ENCODE peak calls at places on chromosomes 2 and 18, in nine cellular contexts. One of them, this sample, is unnamed.

GRCh38 chr2:175600024-175600831 is 401.8 kb downstream of the LNPK start:
- DNase-seq in IMR-90: no peak
- DNase-seq in left lung: no peak
- DNase-seq in upper lobe of left lung: no peak
- DNase-seq in fibroblast of mammary gland: peak
- DNase-seq in progenitor cell of endocrine pancreas: no peak
- DNase-seq in mucosa of descending colon: no peak
- DNase-seq in GM10248: no peak
- DNase-seq in brain microvascular endothelial cell: no peak
- DNase-seq in this sample: no peak

GRCh38 chr18:22250026-22250425 is 80.6 kb downstream of the GATA6 start:
- DNase-seq in progenitor cell of endocrine pancreas: no peak
- DNase-seq in IMR-90: no peak
- DNase-seq in fibroblast of mammary gland: no peak
- DNase-seq in mucosa of descending colon: no peak
- DNase-seq in upper lobe of left lung: no peak
- DNase-seq in GM10248: no peak
- DNase-seq in brain microvascular endothelial cell: no peak
- DNase-seq in left lung: no peak
- DNase-seq in this sample: no peak

GRCh38 chr18:34494359-34494696 is 215.8 kb upstream of the DTNA start:
- DNase-seq in progenitor cell of endocrine pancreas: no peak
- DNase-seq in brain microvascular endothelial cell: no peak
- DNase-seq in fibroblast of mammary gland: no peak
- DNase-seq in GM10248: no peak
- DNase-seq in IMR-90: no peak
- DNase-seq in upper lobe of left lung: no peak
- DNase-seq in mucosa of descending colon: no peak
- DNase-seq in left lung: peak
- DNase-seq in this sample: no peak

GRCh38 chr2:224954980-224955379 is 87.3 kb downstream of the DOCK10 start:
- DNase-seq in brain microvascular endothelial cell: no peak
- DNase-seq in GM10248: no peak
- DNase-seq in fibroblast of mammary gland: peak
- DNase-seq in progenitor cell of endocrine pancreas: no peak
- DNase-seq in IMR-90: no peak
- DNase-seq in upper lobe of left lung: no peak
- DNase-seq in mucosa of descending colon: no peak
- DNase-seq in left lung: no peak
- DNase-seq in this sample: no peak

GRCh38 chr2:132798334-132798733 is 128.3 kb upstream of the LYPD1 start:
- DNase-seq in progenitor cell of endocrine pancreas: no peak
- DNase-seq in brain microvascular endothelial cell: no peak
- DNase-seq in mucosa of descending colon: no peak
- DNase-seq in IMR-90: no peak
- DNase-seq in left lung: no peak
- DNase-seq in fibroblast of mammary gland: no peak
- DNase-seq in upper lobe of left lung: no peak
- DNase-seq in GM10248: no peak
- DNase-seq in this sample: no peak

GRCh38 chr2:213214209-213214608 is 62.8 kb upstream of the IKZF2 start:
- DNase-seq in left lung: no peak
- DNase-seq in GM10248: no peak
- DNase-seq in mucosa of descending colon: no peak
- DNase-seq in progenitor cell of endocrine pancreas: no peak
- DNase-seq in brain microvascular endothelial cell: no peak
- DNase-seq in IMR-90: no peak
- DNase-seq in upper lobe of left lung: no peak
- DNase-seq in fibroblast of mammary gland: no peak
- DNase-seq in this sample: no peak

GRCh38 chr18:43665239-43665788 is 388.0 kb upstream of the SYT4 start:
- DNase-seq in progenitor cell of endocrine pancreas: no peak
- DNase-seq in GM10248: no peak
- DNase-seq in brain microvascular endothelial cell: peak
- DNase-seq in left lung: no peak
- DNase-seq in IMR-90: peak
- DNase-seq in fibroblast of mammary gland: peak
- DNase-seq in upper lobe of left lung: no peak
- DNase-seq in mucosa of descending colon: no peak
- DNase-seq in this sample: no peak

GRCh38 chr2:48617618-48618017 is at the start of gene GTF2A1L:
- DNase-seq in GM10248: no peak
- DNase-seq in progenitor cell of endocrine pancreas: no peak
- DNase-seq in brain microvascular endothelial cell: no peak
- DNase-seq in mucosa of descending colon: no peak
- DNase-seq in fibroblast of mammary gland: no peak
- DNase-seq in left lung: peak
- DNase-seq in upper lobe of left lung: peak
- DNase-seq in IMR-90: no peak
- DNase-seq in this sample: no peak

GRCh38 chr2:236758406-236758805 is 188.8 kb downstream of the ACKR3 start:
- DNase-seq in progenitor cell of endocrine pancreas: no peak
- DNase-seq in brain microvascular endothelial cell: no peak
- DNase-seq in upper lobe of left lung: no peak
- DNase-seq in mucosa of descending colon: no peak
- DNase-seq in left lung: no peak
- DNase-seq in IMR-90: no peak
- DNase-seq in fibroblast of mammary gland: no peak
- DNase-seq in GM10248: no peak
- DNase-seq in this sample: no peak

GRCh38 chr2:47323822-47324171 is 79.2 kb upstream of the MSH2 start:
- DNase-seq in IMR-90: no peak
- DNase-seq in upper lobe of left lung: no peak
- DNase-seq in GM10248: no peak
- DNase-seq in progenitor cell of endocrine pancreas: no peak
- DNase-seq in brain microvascular endothelial cell: no peak
- DNase-seq in fibroblast of mammary gland: no peak
- DNase-seq in left lung: no peak
- DNase-seq in mucosa of descending colon: no peak
- DNase-seq in this sample: no peak

GRCh38 chr2:4673025-4673489 is 969.7 kb downstream of the DCDC2C start:
- DNase-seq in IMR-90: no peak
- DNase-seq in left lung: no peak
- DNase-seq in fibroblast of mammary gland: peak
- DNase-seq in brain microvascular endothelial cell: no peak
- DNase-seq in mucosa of descending colon: peak
- DNase-seq in GM10248: no peak
- DNase-seq in upper lobe of left lung: no peak
- DNase-seq in progenitor cell of endocrine pancreas: no peak
- DNase-seq in this sample: no peak

GRCh38 chr2:70608373-70608772 is 54.7 kb upstream of the TGFA start:
- DNase-seq in fibroblast of mammary gland: no peak
- DNase-seq in GM10248: no peak
- DNase-seq in left lung: no peak
- DNase-seq in IMR-90: no peak
- DNase-seq in upper lobe of left lung: no peak
- DNase-seq in mucosa of descending colon: no peak
- DNase-seq in progenitor cell of endocrine pancreas: no peak
- DNase-seq in brain microvascular endothelial cell: no peak
- DNase-seq in this sample: no peak

GRCh38 chr2:101830555-101830954 is 133.0 kb downstream of the MAP4K4 start:
- DNase-seq in GM10248: peak
- DNase-seq in brain microvascular endothelial cell: peak
- DNase-seq in IMR-90: peak
- DNase-seq in progenitor cell of endocrine pancreas: no peak
- DNase-seq in left lung: no peak
- DNase-seq in upper lobe of left lung: no peak
- DNase-seq in mucosa of descending colon: no peak
- DNase-seq in fibroblast of mammary gland: peak
- DNase-seq in this sample: no peak

GRCh38 chr18:71784777-71785176 is 759.4 kb downstream of the CBLN2 start:
- DNase-seq in fibroblast of mammary gland: peak
- DNase-seq in IMR-90: no peak
- DNase-seq in GM10248: no peak
- DNase-seq in left lung: no peak
- DNase-seq in progenitor cell of endocrine pancreas: no peak
- DNase-seq in brain microvascular endothelial cell: no peak
- DNase-seq in upper lobe of left lung: no peak
- DNase-seq in mucosa of descending colon: peak
- DNase-seq in this sample: peak

DNA sequence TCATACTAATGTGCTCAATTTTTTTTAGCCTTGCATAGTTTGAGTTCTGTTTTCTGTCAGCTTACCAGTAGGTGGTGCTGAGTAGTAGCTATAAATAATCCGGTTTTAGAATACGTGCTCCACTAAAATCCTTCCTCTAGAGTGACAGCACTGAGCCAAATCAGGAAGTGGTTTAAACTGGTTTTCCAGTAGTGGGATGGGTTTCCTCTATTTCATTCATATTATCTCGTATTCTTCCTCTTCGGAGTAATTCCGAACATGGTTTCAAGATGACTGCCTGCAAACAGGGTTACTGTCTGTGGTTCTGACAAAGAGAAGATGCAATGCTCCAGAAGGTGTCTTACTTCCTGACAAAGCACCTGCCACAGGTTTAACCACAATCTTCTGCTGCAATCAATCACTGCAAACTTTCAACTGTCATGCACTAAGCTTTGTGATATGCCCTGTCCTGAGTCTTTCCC is 496.9 kb upstream of the VRK2 start:
- DNase-seq in upper lobe of left lung: no peak
- DNase-seq in IMR-90: no peak
- DNase-seq in brain microvascular endothelial cell: peak
- DNase-seq in mucosa of descending colon: no peak
- DNase-seq in fibroblast of mammary gland: peak
- DNase-seq in GM10248: peak
- DNase-seq in progenitor cell of endocrine pancreas: no peak
- DNase-seq in left lung: no peak
- DNase-seq in this sample: no peak
- TF ChIP-seq CTCF in upper lobe of left lung: no peak
- TF ChIP-seq CTCF in IMR-90: peak
- TF ChIP-seq CTCF in brain microvascular endothelial cell: peak
- TF ChIP-seq CTCF in mucosa of descending colon: no peak
- TF ChIP-seq CTCF in fibroblast of mammary gland: peak
- TF ChIP-seq CTCF in GM10248: peak
- TF ChIP-seq CTCF in progenitor cell of endocrine pancreas: peak
- TF ChIP-seq CTCF in left lung: no peak
- TF ChIP-seq CTCF in this sample: no peak

GRCh38 chr2:35873921-35874320 is 481.7 kb upstream of the CRIM1 start:
- DNase-seq in brain microvascular endothelial cell: no peak
- DNase-seq in IMR-90: no peak
- DNase-seq in mucosa of descending colon: no peak
- DNase-seq in fibroblast of mammary gland: no peak
- DNase-seq in upper lobe of left lung: no peak
- DNase-seq in GM10248: no peak
- DNase-seq in left lung: no peak
- DNase-seq in progenitor cell of endocrine pancreas: no peak
- DNase-seq in this sample: no peak
- TF ChIP-seq CTCF in brain microvascular endothelial cell: peak
- TF ChIP-seq CTCF in IMR-90: no peak
- TF ChIP-seq CTCF in mucosa of descending colon: no peak
- TF ChIP-seq CTCF in fibroblast of mammary gland: no peak
- TF ChIP-seq CTCF in upper lobe of left lung: no peak
- TF ChIP-seq CTCF in GM10248: no peak
- TF ChIP-seq CTCF in left lung: no peak
- TF ChIP-seq CTCF in progenitor cell of endocrine pancreas: peak
- TF ChIP-seq CTCF in this sample: no peak

DNA sequence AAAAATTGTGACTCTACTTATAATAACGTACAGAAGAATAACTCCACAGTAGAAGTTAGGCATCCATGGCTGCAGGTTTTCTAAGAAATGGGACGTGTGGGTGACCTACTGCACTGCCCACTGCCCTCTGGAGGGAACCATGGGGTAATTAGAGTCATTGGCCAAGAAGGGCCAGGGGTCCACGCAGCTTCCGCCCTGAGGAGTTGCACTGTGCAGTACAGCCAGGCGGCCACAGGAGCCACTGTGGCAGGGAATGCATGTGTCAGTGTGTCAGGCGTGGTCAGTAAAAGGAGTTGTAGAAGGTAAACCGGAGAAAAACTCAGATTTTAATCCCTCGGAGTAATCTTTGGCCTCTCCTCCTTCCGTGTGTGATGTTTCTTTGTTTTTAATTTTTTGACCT is 24.8 kb downstream of the NCK2 start:
- DNase-seq in fibroblast of mammary gland: no peak
- DNase-seq in GM10248: no peak
- DNase-seq in upper lobe of left lung: no peak
- DNase-seq in IMR-90: no peak
- DNase-seq in mucosa of descending colon: no peak
- DNase-seq in progenitor cell of endocrine pancreas: no peak
- DNase-seq in left lung: no peak
- DNase-seq in brain microvascular endothelial cell: peak
- DNase-seq in this sample: no peak
- TF ChIP-seq CTCF in fibroblast of mammary gland: peak
- TF ChIP-seq CTCF in GM10248: no peak
- TF ChIP-seq CTCF in upper lobe of left lung: no peak
- TF ChIP-seq CTCF in IMR-90: no peak
- TF ChIP-seq CTCF in mucosa of descending colon: no peak
- TF ChIP-seq CTCF in progenitor cell of endocrine pancreas: peak
- TF ChIP-seq CTCF in left lung: no peak
- TF ChIP-seq CTCF in brain microvascular endothelial cell: peak
- TF ChIP-seq CTCF in this sample: no peak

DNA sequence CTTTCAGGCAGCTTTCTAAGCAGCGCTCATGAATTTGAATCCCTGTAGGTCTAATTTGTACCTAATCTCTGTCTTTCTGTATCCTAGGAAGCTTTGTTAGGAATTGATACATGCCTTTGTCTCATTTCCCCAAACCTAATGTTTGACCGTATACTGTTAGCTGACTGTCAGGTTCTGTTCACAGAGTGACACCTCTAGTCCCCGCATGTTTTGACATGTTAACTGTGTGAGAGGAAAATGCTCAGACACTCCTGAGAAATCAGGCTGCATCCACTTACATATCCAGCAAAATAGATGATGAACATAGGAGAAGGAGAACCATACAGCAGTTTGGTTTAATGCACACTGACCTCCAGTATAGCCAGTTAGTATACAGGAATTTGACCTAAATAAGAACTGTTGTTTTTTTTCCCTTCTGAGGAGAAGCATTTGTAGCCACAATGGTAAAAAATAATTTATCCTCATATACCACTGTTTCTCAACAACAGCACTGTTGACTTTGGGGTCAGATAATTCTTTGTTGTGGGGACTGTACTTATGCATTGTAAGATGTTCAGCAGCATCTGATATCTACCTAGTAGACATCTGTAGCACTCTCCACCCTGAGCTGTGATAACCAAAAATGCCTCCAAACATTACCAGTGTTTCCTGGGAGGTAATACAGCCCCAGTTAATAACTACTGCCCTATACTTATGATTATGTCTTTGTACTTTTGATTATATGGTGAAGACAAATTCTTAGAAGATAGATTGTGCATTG is 130.9 kb downstream of the NCOA1 start:
- DNase-seq in IMR-90: no peak
- DNase-seq in brain microvascular endothelial cell: no peak
- DNase-seq in progenitor cell of endocrine pancreas: no peak
- DNase-seq in left lung: no peak
- DNase-seq in GM10248: no peak
- DNase-seq in upper lobe of left lung: no peak
- DNase-seq in fibroblast of mammary gland: no peak
- DNase-seq in mucosa of descending colon: no peak
- DNase-seq in this sample: no peak
- TF ChIP-seq CTCF in IMR-90: no peak
- TF ChIP-seq CTCF in brain microvascular endothelial cell: no peak
- TF ChIP-seq CTCF in progenitor cell of endocrine pancreas: no peak
- TF ChIP-seq CTCF in left lung: no peak
- TF ChIP-seq CTCF in GM10248: no peak
- TF ChIP-seq CTCF in upper lobe of left lung: no peak
- TF ChIP-seq CTCF in fibroblast of mammary gland: no peak
- TF ChIP-seq CTCF in mucosa of descending colon: no peak
- TF ChIP-seq CTCF in this sample: no peak